ENCODE peak calls at places on chromosomes 11 and 22, in six cellular contexts. I is Panc1; W is colonic mucosa; Q is GM10248; R is CD4-positive, alpha-beta T cell; V is body of pancreas. X is an unnamed sample.

GRCh38 chr11:28922351-28922981 is 814.3 kb downstream of the METTL15 start:
- DNase-seq in I (no peak), W (no peak), Q (no peak), R (no peak), V (no peak), X (no peak)

GRCh38 chr22:50567721-50568252 is 5.1 kb upstream of the SYCE3 start:
- DNase-seq in I (no peak), W (no peak), Q (no peak), R (no peak), V (no peak), X (no peak)

GRCh38 chr22:45239378-45240136 is 1.1 kb downstream of the KIAA0930 start:
- DNase-seq in I (no peak), W (no peak), Q (no peak), R (no peak), V (no peak), X (no peak)

GRCh38 chr22:50483977-50484853 is 2.4 kb upstream of the MIOX start:
- DNase-seq in I (no peak), W (peak), Q (no peak), R (no peak), V (peak), X (no peak)

GRCh38 chr11:17102447-17102846 is 25.0 kb upstream of the RPS13 start:
- DNase-seq in I (no peak), W (no peak), Q (no peak), R (no peak), V (no peak), X (no peak)

GRCh38 chr22:39488563-39489083 is 13.5 kb upstream of the MIEF1 start:
- DNase-seq in I (no peak), W (no peak), Q (no peak), R (no peak), V (no peak), X (no peak)

GRCh38 chr11:2130881-2131352 is 8.3 kb downstream of the IGF2 start:
- DNase-seq in I (no peak), W (no peak), Q (no peak), R (no peak), V (no peak), X (no peak)

GRCh38 chr11:2541881-2542361 is 97.1 kb downstream of the KCNQ1 start:
- DNase-seq in I (no peak), W (no peak), Q (no peak), R (no peak), V (peak), X (no peak)

GRCh38 chr11:127238321-127238720 is 237.8 kb upstream of the KIRREL3 start:
- DNase-seq in I (no peak), W (no peak), Q (no peak), R (no peak), V (no peak), X (no peak)

GRCh38 chr11:117584056-117584830 is 212.8 kb downstream of the DSCAML1 start:
- DNase-seq in I (no peak), W (no peak), Q (no peak), R (no peak), V (no peak), X (no peak)

GRCh38 chr11:66639066-66639813 is 737 bp downstream of the RBM4 start:
- DNase-seq in I (no peak), W (no peak), Q (no peak), R (no peak), V (no peak), X (peak)

GRCh38 chr11:130261546-130261945 is 53.2 kb downstream of the ZBTB44 start:
- DNase-seq in I (no peak), W (no peak), Q (no peak), R (no peak), V (no peak), X (no peak)

DNA sequence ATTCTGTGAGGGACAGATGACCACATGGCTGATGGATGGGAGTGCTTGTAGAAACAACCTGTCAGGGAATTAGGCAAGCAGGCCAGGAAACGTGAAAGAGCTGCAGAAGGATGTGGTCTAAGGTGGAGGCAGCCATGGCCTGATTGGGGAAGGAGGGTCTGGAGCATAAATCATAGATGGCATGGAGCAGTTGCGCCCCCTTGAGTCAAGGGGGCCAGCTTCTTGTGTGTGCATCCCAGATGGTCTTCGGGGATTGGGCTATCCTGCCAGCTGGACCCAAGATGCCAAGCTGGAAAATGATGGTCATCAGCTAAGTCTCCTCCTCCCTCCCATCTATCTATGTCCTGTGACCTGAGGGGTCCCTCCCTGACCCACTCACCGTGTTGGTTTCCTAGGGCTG is 119.4 kb upstream of the CLPB start:
- DNase-seq in I (no peak), W (no peak), Q (no peak), R (no peak), V (no peak), X (no peak)
- TF ChIP-seq CTCF in I (no peak), W (no peak), Q (peak), R (no peak), V (no peak), X (no peak)

DNA sequence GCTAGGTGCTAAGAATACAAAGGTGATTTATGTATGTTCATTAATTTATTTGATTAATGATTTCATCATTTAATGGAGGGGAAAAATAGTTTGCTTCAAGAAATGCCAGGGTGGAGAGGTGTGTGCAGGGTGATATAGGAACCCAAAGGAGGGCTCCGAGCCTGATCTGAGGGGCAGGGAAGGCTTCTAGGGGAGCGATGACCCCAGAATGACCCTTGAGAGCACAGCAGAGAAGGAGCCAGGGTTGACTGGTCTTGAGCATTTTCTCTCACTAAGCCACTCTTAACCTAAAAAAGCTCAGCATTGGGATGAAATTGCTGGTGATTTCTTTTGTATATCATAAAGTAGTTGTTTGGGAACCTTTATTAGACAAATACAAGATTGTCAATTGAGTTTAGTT is 35.1 kb downstream of the HIPK3 start:
- DNase-seq in I (no peak), W (no peak), Q (no peak), R (no peak), V (no peak), X (no peak)
- TF ChIP-seq CTCF in I (no peak), W (no peak), Q (no peak), R (no peak), V (no peak), X (no peak)

DNA sequence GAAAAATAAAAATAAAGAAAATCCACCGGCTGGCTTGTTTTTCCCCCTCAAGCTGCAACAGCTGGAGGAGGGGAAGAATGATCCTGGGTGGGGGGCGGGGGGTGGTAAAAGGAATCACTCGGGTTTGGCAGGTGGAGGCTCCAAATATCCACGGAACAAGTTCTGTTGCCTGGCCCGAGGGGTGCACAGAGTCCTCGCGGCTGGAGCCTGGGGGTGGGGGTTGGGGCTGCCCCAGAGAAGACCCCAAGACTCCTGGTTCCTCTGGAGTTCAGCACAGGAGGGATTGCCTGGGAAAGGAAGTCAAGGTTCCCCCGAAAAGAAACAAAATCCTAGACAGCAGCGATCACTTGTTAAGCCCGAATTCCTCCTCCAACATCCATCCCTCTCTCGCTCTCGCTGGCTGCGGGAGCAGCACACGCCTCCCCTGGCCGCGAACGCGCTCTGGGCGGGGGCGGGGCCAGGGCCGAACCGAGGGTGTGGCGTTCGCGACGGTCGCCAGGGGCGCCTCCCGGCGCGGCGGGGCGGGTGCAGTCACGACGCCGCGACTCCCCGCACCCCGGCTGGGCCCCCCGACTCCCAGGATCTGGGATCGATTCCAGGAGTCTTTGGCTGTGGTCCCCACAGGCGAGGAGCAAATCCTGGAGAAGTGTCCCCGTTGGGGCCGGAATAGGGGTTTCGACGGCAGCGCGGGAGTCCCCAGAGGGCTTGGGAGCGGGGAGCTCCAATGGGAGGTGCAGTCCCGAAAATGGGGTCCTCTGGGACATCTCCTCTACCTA is at the start of gene KCNA4:
- DNase-seq in I (no peak), W (no peak), Q (no peak), R (no peak), V (peak), X (peak)
- TF ChIP-seq CTCF in I (no peak), W (no peak), Q (no peak), R (no peak), V (no peak), X (peak)

DNA sequence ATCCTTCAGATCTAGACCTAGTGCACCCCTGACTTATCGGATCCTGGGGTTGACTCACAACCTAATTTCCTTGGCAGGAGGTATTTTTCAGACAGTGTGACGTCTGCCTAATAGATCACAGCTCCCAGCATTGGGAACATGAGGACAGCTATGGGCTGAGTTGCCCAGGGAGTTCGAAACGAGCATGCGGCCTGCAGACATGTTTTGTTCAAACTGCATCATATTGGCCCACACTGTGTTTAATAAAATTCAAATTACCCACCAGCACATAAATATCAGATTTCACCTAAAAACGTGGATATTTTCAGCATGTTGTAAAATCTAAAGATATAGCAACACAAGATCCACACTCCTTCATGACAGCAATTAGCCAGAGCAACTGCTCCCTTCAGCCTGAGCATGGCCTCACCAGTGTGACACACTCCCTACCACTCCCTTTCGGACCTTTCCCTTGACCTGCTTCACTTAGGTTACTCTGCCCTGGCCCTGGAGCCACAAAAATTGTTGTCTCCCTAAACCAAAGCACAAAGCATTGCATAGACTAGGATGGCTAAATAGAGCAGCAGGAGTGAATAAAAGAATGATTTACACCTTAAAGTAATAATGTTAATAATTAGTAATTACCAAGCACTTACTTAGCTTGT is 53.6 kb upstream of the USP47 start:
- DNase-seq in I (no peak), W (no peak), Q (no peak), R (no peak), V (no peak), X (no peak)
- TF ChIP-seq CTCF in I (peak), W (no peak), Q (no peak), R (no peak), V (no peak), X (peak)

X was measured in endothelial cell.